ENCODE peak calls at places on chromosomes 4 and X, in eight cellular contexts. I, V, N, R, H, K, U and M are unnamed samples.

GRCh38 chr4:22063613-22064012 is 115.0 kb upstream of the KCNIP4 start:
- DNase-seq in I (no peak), V (no peak), N (no peak), R (no peak), H (no peak), K (no peak), U (no peak), M (no peak)

GRCh38 chrX:20756585-20756984 is 489.9 kb upstream of the RPS6KA3 start:
- DNase-seq in I (no peak), V (no peak), N (no peak), R (no peak), H (no peak), K (no peak), U (no peak), M (no peak)

GRCh38 chr4:25313194-25313895 is 771 bp downstream of the ZCCHC4 start:
- DNase-seq in I (no peak), V (no peak), N (no peak), R (no peak), H (no peak), K (no peak), U (no peak), M (peak)

GRCh38 chrX:69504626-69505612 is 793 bp downstream of the NALF2 start:
- DNase-seq in I (no peak), V (no peak), N (no peak), R (no peak), H (no peak), K (no peak), U (no peak), M (no peak)

GRCh38 chr4:158896459-158897238 is 127.8 kb downstream of the FNIP2 start:
- DNase-seq in I (no peak), V (no peak), N (no peak), R (no peak), H (no peak), K (peak), U (no peak), M (no peak)

GRCh38 chr4:13881880-13882279 is 254.4 kb upstream of the BOD1L1 start:
- DNase-seq in I (no peak), V (no peak), N (no peak), R (no peak), H (peak), K (no peak), U (no peak), M (no peak)

GRCh38 chr4:22997358-22998224 is 304.9 kb downstream of the GBA3 start:
- DNase-seq in I (no peak), V (no peak), N (no peak), R (no peak), H (no peak), K (no peak), U (no peak), M (no peak)

GRCh38 chr4:11805837-11806236 is 377.1 kb upstream of the HS3ST1 start:
- DNase-seq in I (no peak), V (no peak), N (no peak), R (no peak), H (no peak), K (peak), U (no peak), M (no peak)